ENCODE peak calls at places on chromosomes 6 and 20, in nine cellular contexts. Q is pancreas, J is astrocyte of the spinal cord, P is endothelial cell, T is fibroblast of lung, Z is ascending aorta, I is heart left ventricle, C is heart right ventricle, O is A549. E is an unnamed sample.

GRCh38 chr6:124487778-124488431 is 474.3 kb upstream of the RNF217 start:
- DNase-seq in Q (no peak), J (peak; percentile 85), P (no peak), T (peak; percentile 57), Z (no peak), I (no peak), C (no peak), O (no peak), E (no peak)

GRCh38 chr20:48383252-48383651 is 444.5 kb downstream of the PREX1 start:
- DNase-seq in Q (no peak), J (no peak), P (no peak), T (no peak), Z (no peak), I (no peak), C (no peak), O (no peak), E (no peak)

GRCh38 chr6:118758942-118759341 is 107.6 kb upstream of the CEP85L start:
- DNase-seq in Q (no peak), J (no peak), P (no peak), T (no peak), Z (no peak), I (no peak), C (no peak), O (no peak), E (no peak)

GRCh38 chr6:111925296-111925695 is 52.0 kb upstream of the FYN start:
- DNase-seq in Q (no peak), J (peak; percentile 70), P (no peak), T (peak; percentile 37), Z (no peak), I (no peak), C (no peak), O (no peak), E (no peak)

GRCh38 chr6:43436577-43437282 is 9.4 kb downstream of the ABCC10 start:
- DNase-seq in Q (peak; percentile 16), J (peak; percentile 77), P (no peak), T (peak; percentile 96), Z (no peak), I (no peak), C (no peak), O (peak; percentile 48), E (peak; percentile 88)

GRCh38 chr6:155143610-155144106 is 120.2 kb upstream of the CLDN20 start:
- DNase-seq in Q (no peak), J (no peak), P (no peak), T (no peak), Z (no peak), I (no peak), C (no peak), O (no peak), E (no peak)

GRCh38 chr6:28634758-28635546 is 109.3 kb downstream of the GPX5 start:
- DNase-seq in Q (no peak), J (no peak), P (peak; percentile 47), T (peak; percentile 32), Z (no peak), I (no peak), C (no peak), O (peak; percentile 63), E (no peak)

GRCh38 chr6:54595844-54596243 is 250.7 kb upstream of the FAM83B start:
- DNase-seq in Q (no peak), J (no peak), P (no peak), T (peak; percentile 89), Z (no peak), I (no peak), C (no peak), O (no peak), E (peak; percentile 14)

GRCh38 chr20:54048489-54048888 is 21.9 kb downstream of the BCAS1 start:
- DNase-seq in Q (no peak), J (no peak), P (no peak), T (peak; percentile 8), Z (peak; percentile 67), I (no peak), C (no peak), O (no peak), E (no peak)

GRCh38 chr6:84282566-84282965 is 55.1 kb upstream of the CEP162 start:
- DNase-seq in Q (no peak), J (peak; percentile 74), P (no peak), T (peak; percentile 33), Z (peak; percentile 72), I (peak; percentile 24), C (no peak), O (no peak), E (no peak)

GRCh38 chr6:156762547-156762946 is 14.6 kb upstream of the ARID1B start:
- DNase-seq in Q (no peak), J (no peak), P (no peak), T (no peak), Z (no peak), I (no peak), C (no peak), O (no peak), E (no peak)

GRCh38 chr6:51467231-51467952 is 620.0 kb downstream of the PKHD1 start:
- DNase-seq in Q (no peak), J (no peak), P (no peak), T (no peak), Z (no peak), I (no peak), C (no peak), O (no peak), E (no peak)

GRCh38 chr6:91276315-91276714 is 689.4 kb upstream of the MAP3K7 start:
- DNase-seq in Q (no peak), J (peak; percentile 37), P (no peak), T (peak; percentile 27), Z (no peak), I (no peak), C (no peak), O (no peak), E (no peak)

GRCh38 chr6:25889877-25890853 is 16.1 kb upstream of the SLC17A3 start:
- DNase-seq in Q (no peak), J (peak; percentile 14), P (peak; percentile 58), T (peak; percentile 66), Z (no peak), I (no peak), C (no peak), O (no peak), E (no peak)

GRCh38 chr6:38272222-38272621 is 367.5 kb downstream of the BTBD9 start:
- DNase-seq in Q (no peak), J (no peak), P (no peak), T (no peak), Z (no peak), I (no peak), C (no peak), O (no peak), E (no peak)

GRCh38 chr6:1027109-1027794 is 284.6 kb upstream of the FOXQ1 start:
- DNase-seq in Q (no peak), J (peak; percentile 57), P (no peak), T (peak; percentile 94), Z (no peak), I (no peak), C (no peak), O (peak; percentile 18), E (peak; percentile 38)

GRCh38 chr20:14996883-14997672 is 659.7 kb upstream of the FLRT3 start:
- DNase-seq in Q (no peak), J (peak; percentile 1), P (no peak), T (no peak), Z (no peak), I (no peak), C (no peak), O (no peak), E (no peak)

GRCh38 chr6:94478178-94479140 is 1059.1 kb upstream of the EPHA7 start:
- DNase-seq in Q (no peak), J (no peak), P (no peak), T (no peak), Z (no peak), I (no peak), C (no peak), O (no peak), E (no peak)

GRCh38 chr6:57173886-57174510 is 1.9 kb downstream of the BAG2 start:
- DNase-seq in Q (no peak), J (peak; percentile 76), P (no peak), T (peak; percentile 86), Z (no peak), I (no peak), C (no peak), O (peak; percentile 10), E (no peak)

GRCh38 chr6:66277400-66277799 is 570.4 kb upstream of the EYS start:
- DNase-seq in Q (no peak), J (no peak), P (no peak), T (no peak), Z (no peak), I (no peak), C (no peak), O (no peak), E (no peak)

GRCh38 chr6:4460595-4461475 is 315.4 kb upstream of the CDYL start:
- DNase-seq in Q (no peak), J (peak; percentile 47), P (no peak), T (peak; percentile 70), Z (peak; percentile 81), I (peak; percentile 85), C (peak; percentile 67), O (no peak), E (peak; percentile 10)

GRCh38 chr6:165231581-165232276 is 77.7 kb downstream of the C6orf118 start:
- DNase-seq in Q (no peak), J (peak; percentile 36), P (no peak), T (no peak), Z (no peak), I (no peak), C (no peak), O (peak; percentile 4), E (no peak)
- TF ChIP-seq CTCF in Q (no peak), J (peak; percentile 27), P (peak; percentile 44), T (no peak), Z (no peak), I (peak; percentile 39), C (peak; percentile 68), O (peak; percentile 68), E (peak; percentile 47)

DNA sequence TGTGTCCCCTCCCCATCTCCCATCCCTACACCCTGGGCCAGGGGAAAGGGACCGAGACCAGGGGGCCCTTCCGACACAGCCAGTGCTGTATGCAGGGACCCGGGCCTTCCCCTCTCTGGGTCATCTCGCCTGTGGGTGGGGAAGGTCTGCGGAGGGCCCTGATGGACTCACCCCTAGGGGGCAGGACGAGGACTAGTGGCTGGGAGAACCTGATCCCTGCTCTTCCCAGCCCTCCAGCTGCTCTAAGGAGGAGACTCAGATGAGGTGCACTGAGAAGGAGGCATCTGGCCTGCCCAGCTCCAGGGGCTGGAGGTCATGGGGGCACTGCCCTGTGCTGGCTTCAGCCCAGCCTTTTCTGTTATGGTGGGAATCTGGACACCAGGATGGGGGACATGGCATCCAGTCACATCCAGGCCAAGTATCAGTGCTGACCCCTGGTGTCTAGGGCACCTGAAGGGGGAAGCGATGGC is 735 bp downstream of the MYL9 start:
- DNase-seq in Q (peak; percentile 66), J (no peak), P (peak; percentile 69), T (peak; percentile 60), Z (peak; percentile 71), I (peak; percentile 76), C (peak; percentile 54), O (no peak), E (no peak)
- TF ChIP-seq CTCF in Q (no peak), J (peak; percentile 62), P (peak; percentile 53), T (peak; percentile 61), Z (peak; percentile 62), I (peak; percentile 57), C (peak; percentile 76), O (peak; percentile 32), E (peak; percentile 73)

GRCh38 chr6:63394656-63395308 is 75.0 kb upstream of the LGSN start:
- DNase-seq in Q (peak; percentile 36), J (no peak), P (no peak), T (no peak), Z (no peak), I (no peak), C (no peak), O (no peak), E (no peak)
- TF ChIP-seq CTCF in Q (no peak), J (no peak), P (no peak), T (no peak), Z (no peak), I (no peak), C (no peak), O (no peak), E (no peak)

GRCh38 chr20:50070361-50070760 is 42.6 kb downstream of the UBE2V1 start:
- DNase-seq in Q (no peak), J (no peak), P (no peak), T (no peak), Z (no peak), I (peak; percentile 21), C (no peak), O (no peak), E (no peak)
- TF ChIP-seq CTCF in Q (no peak), J (no peak), P (no peak), T (no peak), Z (no peak), I (no peak), C (no peak), O (no peak), E (no peak)

E was measured in AG09319.